ENCODE peak calls at places on chromosomes 3 and 15, in seven cellular contexts. Q is neuronal stem cell, P is mesenchymal stem cell, N is IMR-90, S is H9, C is H1, F is trophoblast cell. M is an unnamed sample.

GRCh38 chr3:44355634-44356033 is 17.1 kb downstream of the TCAIM start:
- DNase-seq in F (no peak), N (peak), S (no peak), C (no peak), P (peak), Q (no peak), M (no peak)

GRCh38 chr15:68589783-68590710 is 11.3 kb downstream of the CORO2B start:
- DNase-seq in C (no peak), Q (no peak), F (no peak), S (no peak), P (no peak), N (no peak), M (no peak)

GRCh38 chr3:52848617-52849016 is 13.8 kb upstream of the MUSTN1 start:
- DNase-seq in N (peak), S (no peak), C (no peak), Q (no peak), F (no peak), P (peak), M (no peak)

GRCh38 chr3:118526758-118527526 is 507.7 kb downstream of the IGSF11 start:
- DNase-seq in N (no peak), Q (no peak), C (no peak), S (no peak), F (no peak), P (no peak), M (no peak)

GRCh38 chr15:76939715-76940114 is 8.2 kb downstream of the RCN2 start:
- DNase-seq in N (peak), C (no peak), P (peak), F (no peak), Q (no peak), S (no peak), M (no peak)

GRCh38 chr3:74992898-74993297 is 378.4 kb upstream of the CNTN3 start:
- DNase-seq in C (no peak), P (no peak), Q (no peak), S (no peak), F (no peak), N (no peak), M (no peak)

GRCh38 chr3:98573231-98573728 is 20.1 kb downstream of the CPOX start:
- DNase-seq in S (no peak), P (peak), C (no peak), Q (no peak), N (peak), F (no peak), M (peak)

GRCh38 chr3:427128-427527 is 230.6 kb downstream of the CHL1 start:
- DNase-seq in N (no peak), C (no peak), Q (no peak), P (no peak), F (peak), S (no peak), M (no peak)

GRCh38 chr3:7309707-7310106 is 448.8 kb downstream of the GRM7 start:
- DNase-seq in N (no peak), Q (no peak), C (no peak), F (no peak), S (no peak), P (peak), M (peak)

GRCh38 chr15:69060744-69061143 is 46.2 kb downstream of the NOX5 start:
- DNase-seq in N (no peak), C (no peak), P (no peak), Q (no peak), S (no peak), F (no peak), M (no peak)

GRCh38 chr15:98142584-98142983 is 182.1 kb downstream of the ARRDC4 start:
- DNase-seq in N (no peak), Q (no peak), C (no peak), S (peak), P (no peak), F (no peak), M (peak)

GRCh38 chr3:13705051-13705450 is 156.1 kb downstream of the FBLN2 start:
- DNase-seq in P (no peak), S (no peak), F (no peak), C (no peak), Q (no peak), N (no peak), M (no peak)

GRCh38 chr3:170473358-170473757 is 54.7 kb downstream of the CLDN11 start:
- DNase-seq in C (no peak), N (no peak), Q (no peak), F (no peak), P (no peak), S (no peak), M (no peak)

GRCh38 chr3:147157629-147158028 is 248.7 kb downstream of the ZIC4 start:
- DNase-seq in Q (no peak), S (no peak), C (no peak), N (no peak), P (no peak), F (no peak), M (no peak)

GRCh38 chr3:148937477-148937876 is 53.9 kb upstream of the GYG1 start:
- DNase-seq in N (peak), P (no peak), F (no peak), S (no peak), C (no peak), Q (no peak), M (no peak)

GRCh38 chr3:45041666-45042065 is 15.6 kb downstream of the CLEC3B start:
- DNase-seq in F (no peak), C (no peak), Q (no peak), S (no peak), N (no peak), P (peak), M (no peak)

GRCh38 chr3:94101860-94102259 is 39.0 kb downstream of the NSUN3 start:
- DNase-seq in N (peak), S (no peak), C (no peak), P (peak), F (no peak), Q (no peak), M (no peak)

GRCh38 chr3:33211444-33211843 is 7.2 kb downstream of the SUSD5 start:
- DNase-seq in F (no peak), C (no peak), S (no peak), N (peak), Q (no peak), P (peak), M (no peak)

GRCh38 chr3:71168043-71168720 is 415.3 kb downstream of the FOXP1 start:
- DNase-seq in S (no peak), P (peak), Q (no peak), F (no peak), N (peak), C (no peak), M (no peak)

GRCh38 chr15:27844018-27844666 is 255.0 kb downstream of the OCA2 start:
- DNase-seq in F (no peak), Q (no peak), S (no peak), N (peak), C (no peak), P (peak), M (no peak)

GRCh38 chr3:5250467-5251195 is 63.1 kb downstream of the EDEM1 start:
- DNase-seq in S (no peak), Q (no peak), F (no peak), N (no peak), P (no peak), C (no peak), M (no peak)

GRCh38 chr3:5254281-5255048 is 67.0 kb downstream of the EDEM1 start:
- DNase-seq in N (no peak), C (no peak), S (no peak), P (no peak), F (no peak), Q (no peak), M (peak)

GRCh38 chr3:5251196-5251583 is 63.7 kb downstream of the EDEM1 start:
- DNase-seq in P (no peak), S (no peak), F (no peak), N (no peak), C (no peak), Q (no peak), M (no peak)

DNA sequence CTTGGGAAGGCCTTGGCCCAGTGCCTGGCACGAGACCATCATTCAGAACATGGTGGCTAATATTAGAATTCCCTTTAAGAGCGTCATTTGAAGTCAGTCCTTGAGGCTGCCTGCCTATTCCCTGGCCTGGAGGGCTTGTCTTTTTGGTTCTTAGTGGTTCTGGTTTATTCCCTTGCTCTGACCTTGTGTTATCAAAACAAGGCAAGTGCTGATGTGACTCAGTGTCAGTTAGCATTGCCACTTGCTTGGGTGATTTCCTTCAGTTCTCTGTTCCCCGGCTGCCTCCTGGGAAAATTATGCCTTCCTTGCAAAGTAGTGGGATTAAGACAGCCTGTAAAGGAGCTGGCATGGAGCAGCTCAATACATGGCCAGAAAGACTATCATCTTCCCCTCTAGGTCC is 64.6 kb downstream of the EDEM1 start:
- DNase-seq in F (no peak), N (no peak), P (no peak), Q (no peak), S (no peak), C (no peak), M (no peak)
- H2BK5ac ChIP-seq in F (no peak), N (no peak), P (no peak), Q (no peak), S (no peak), C (no peak), M (no peak)

DNA sequence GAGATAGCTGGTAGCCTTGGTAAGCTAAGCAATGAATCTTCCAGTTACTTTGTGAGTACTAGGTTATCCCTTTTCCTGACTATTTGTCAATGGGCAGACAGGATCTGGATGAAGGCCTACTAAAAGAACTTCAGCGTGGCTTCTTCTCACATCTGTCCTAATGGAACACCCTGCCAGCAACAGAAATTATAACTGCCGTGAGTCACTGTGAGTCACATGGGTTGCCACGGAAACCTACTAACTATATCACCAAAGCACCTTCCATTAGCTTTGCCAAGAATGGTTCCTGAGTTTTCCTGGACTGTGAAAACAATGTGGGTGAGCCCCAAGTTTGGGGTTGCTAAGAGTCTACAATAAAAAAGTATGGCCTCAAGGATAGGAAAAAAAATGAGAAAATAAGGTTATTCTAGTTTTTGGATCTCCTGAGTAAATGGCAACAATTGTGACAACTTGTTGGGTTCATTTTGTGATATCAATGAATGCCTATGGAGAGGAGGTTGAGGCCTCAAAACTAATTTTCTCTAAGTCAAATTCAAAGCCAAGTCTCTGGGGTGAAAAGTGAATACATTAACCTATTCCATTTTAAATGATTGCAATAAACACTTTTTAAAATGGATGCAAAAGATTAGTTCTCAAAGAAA is 195.1 kb upstream of the ICE2 start:
- DNase-seq in N (peak), S (no peak), Q (no peak), F (peak), P (peak), C (no peak), M (peak)
- H3K9ac ChIP-seq in N (no peak), S (no peak), Q (no peak), F (no peak), P (peak), C (no peak), M (no peak)

GRCh38 chr3:167120828-167121227 is 259.3 kb downstream of the ZBBX start:
- DNase-seq in C (no peak), P (no peak), F (no peak), N (no peak), S (no peak), Q (no peak), M (no peak)
- H2BK5ac ChIP-seq in C (no peak), P (no peak), F (no peak), N (no peak), S (no peak), Q (no peak), M (no peak)

DNA sequence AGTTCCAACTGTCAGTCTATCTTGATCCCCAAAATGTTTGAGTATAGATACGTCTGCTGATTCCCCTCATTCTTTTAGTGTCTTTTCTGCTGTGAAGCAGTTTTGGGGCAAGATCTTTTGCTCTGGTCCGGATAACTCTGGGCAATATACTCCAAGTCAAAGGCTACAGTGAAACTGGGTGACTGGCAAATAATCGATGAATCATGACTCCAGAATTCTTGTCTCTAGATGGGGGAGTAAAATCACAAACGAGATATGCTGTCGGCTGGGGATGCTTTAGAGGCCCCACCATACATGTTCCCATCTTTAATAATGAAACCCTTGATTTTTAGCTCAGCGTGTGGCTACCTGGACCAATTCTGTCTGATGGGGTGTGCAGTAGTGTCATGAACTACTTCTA is 76.5 kb downstream of the KLF13 start:
- DNase-seq in C (no peak), P (no peak), N (peak), Q (no peak), F (no peak), S (no peak), M (no peak)
- H3K9ac ChIP-seq in C (no peak), P (peak), N (no peak), Q (no peak), F (no peak), S (no peak), M (no peak)

GRCh38 chr3:101758224-101758623 is 20.8 kb upstream of the NXPE3 start:
- DNase-seq in C (no peak), F (no peak), Q (no peak), N (no peak), P (no peak), S (no peak), M (no peak)
- H2BK5ac ChIP-seq in C (no peak), F (no peak), Q (no peak), N (no peak), P (no peak), S (no peak), M (no peak)

GRCh38 chr3:41241800-41242571 is 42.7 kb downstream of the CTNNB1 start:
- DNase-seq in F (no peak), C (no peak), S (no peak), P (peak), Q (no peak), N (no peak), M (no peak)

GRCh38 chr3:41244620-41245336 is 45.5 kb downstream of the CTNNB1 start:
- DNase-seq in Q (no peak), F (no peak), N (no peak), P (no peak), C (no peak), S (no peak), M (no peak)

GRCh38 chr3:41241159-41241558 is 41.9 kb downstream of the CTNNB1 start:
- DNase-seq in Q (no peak), C (no peak), F (no peak), N (no peak), P (peak), S (no peak), M (no peak)

GRCh38 chr3:41239587-41239986 is 40.3 kb downstream of the CTNNB1 start:
- DNase-seq in P (peak), N (no peak), F (no peak), S (no peak), Q (no peak), C (no peak), M (no peak)

GRCh38 chr3:41243183-41243582 is 43.9 kb downstream of the CTNNB1 start:
- DNase-seq in F (no peak), N (no peak), Q (no peak), P (peak), C (no peak), S (no peak), M (no peak)
- H3K9ac ChIP-seq in F (no peak), N (no peak), Q (no peak), P (no peak), C (no peak), S (no peak), M (no peak)

GRCh38 chr3:130374033-130374432 is 28.6 kb downstream of the COL6A5 start:
- DNase-seq in Q (no peak), P (no peak), N (no peak), S (no peak), C (no peak), F (no peak), M (no peak)
- H2BK5ac ChIP-seq in Q (no peak), P (no peak), N (no peak), S (no peak), C (no peak), F (no peak), M (no peak)

GRCh38 chr3:4425055-4425454 is 42.0 kb downstream of the SUMF1 start:
- DNase-seq in C (no peak), Q (no peak), P (no peak), S (no peak), F (no peak), N (no peak), M (no peak)
- H3K9ac ChIP-seq in C (no peak), Q (no peak), P (no peak), S (no peak), F (no peak), N (no peak), M (no peak)

GRCh38 chr3:141370065-141370533 is 1.8 kb downstream of the ZBTB38 start:
- DNase-seq in F (peak), P (peak), Q (peak), N (peak), S (peak), C (no peak), M (peak)

GRCh38 chr3:141368925-141369794 is 856 bp downstream of the ZBTB38 start:
- DNase-seq in N (peak), Q (no peak), F (peak), S (no peak), C (no peak), P (peak), M (no peak)

GRCh38 chr3:141367038-141367730 is 1.1 kb upstream of the ZBTB38 start:
- DNase-seq in P (peak), Q (no peak), C (no peak), N (peak), F (peak), S (no peak), M (no peak)

GRCh38 chr3:141366285-141367037 is 1.8 kb upstream of the ZBTB38 start:
- DNase-seq in S (no peak), N (peak), P (peak), C (no peak), Q (no peak), F (no peak), M (no peak)

DNA sequence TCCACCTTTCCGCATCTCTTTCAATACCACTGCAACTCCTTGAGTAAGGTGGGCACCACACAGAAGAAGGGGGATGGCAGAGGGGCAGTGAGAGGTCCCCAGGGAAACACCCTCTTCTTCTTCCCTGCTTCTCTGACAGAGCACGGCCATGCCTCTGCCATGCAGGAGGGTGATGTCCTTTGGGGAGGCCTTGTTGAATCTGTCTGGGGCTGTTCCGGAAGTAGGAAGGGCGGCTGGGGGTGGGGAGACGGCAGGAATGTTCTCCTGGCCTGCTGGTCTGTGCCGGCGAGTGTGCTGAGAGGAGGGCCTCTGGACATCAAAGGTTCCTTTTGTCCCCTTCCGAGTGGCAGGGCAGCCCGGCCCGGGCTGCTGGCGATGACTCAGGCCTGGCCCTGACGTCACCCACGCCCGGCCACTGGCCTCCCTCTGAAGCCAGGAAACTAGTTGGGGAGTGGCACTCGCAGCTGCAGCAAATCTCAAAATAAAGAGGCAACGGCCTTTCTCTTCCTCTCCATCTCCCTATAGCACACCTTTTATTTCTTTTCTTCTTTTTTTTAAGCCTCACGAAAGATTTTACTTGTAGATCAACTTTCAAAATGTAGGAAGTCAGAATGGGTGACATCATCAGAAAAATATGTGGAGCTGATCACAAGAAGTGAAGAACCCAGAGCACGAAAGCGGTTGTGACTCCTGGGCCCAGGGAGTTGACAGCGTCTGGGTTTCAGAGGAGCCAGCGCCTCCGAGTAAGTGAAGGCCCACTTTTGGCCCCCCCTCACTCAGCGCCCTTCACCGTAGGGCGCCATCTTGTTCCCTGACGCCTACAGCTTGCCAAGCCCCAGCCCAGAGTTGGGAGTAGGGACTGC is at the start of gene ZBTB38:
- DNase-seq in P (peak), C (peak), F (peak), Q (peak), S (peak), N (peak), M (peak)
- H2BK5ac ChIP-seq in P (peak), C (peak), F (peak), Q (peak), S (no peak), N (peak), M (peak)

DNA sequence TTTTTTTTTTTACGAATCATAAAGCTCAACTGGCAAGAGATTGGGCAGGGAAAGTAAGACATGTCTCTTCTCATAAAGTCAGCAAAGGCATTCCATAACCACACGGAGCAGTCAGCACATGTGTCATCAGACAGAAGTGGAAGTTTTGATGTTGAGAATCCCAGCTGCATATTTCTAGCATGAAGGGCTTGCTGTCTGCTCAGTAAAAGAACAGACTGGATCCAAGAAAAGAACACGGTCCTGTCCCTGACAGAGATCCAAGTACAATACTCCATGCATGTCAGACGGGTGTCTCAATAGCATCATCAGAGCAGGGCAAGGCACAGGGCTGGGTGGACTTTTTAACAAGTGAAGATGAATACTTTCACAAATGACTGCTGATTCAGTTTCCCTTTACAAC is 38.2 kb downstream of the ABI3BP start:
- DNase-seq in C (no peak), S (no peak), F (peak), Q (no peak), N (peak), P (peak), M (no peak)
- H3K9ac ChIP-seq in C (no peak), S (no peak), F (no peak), Q (no peak), N (no peak), P (peak), M (no peak)